ENCODE peak calls at places on chromosomes 12 and 14, in seven cellular contexts. Z is stomach, X is Panc1, B is transverse colon, K is SK-N-SH, W is upper lobe of left lung, A is endothelial cell of umbilical vein. J is an unnamed sample.
A peak's percentile ranks its signal among the peaks of the same experiment; 100 is the strongest.

GRCh38 chr12:119681953-119682352 is 14.0 kb downstream of the PRKAB1 start:
- DNase-seq in Z (no peak), X (no peak), B (no peak), K (no peak), W (no peak), A (no peak), J (no peak)

GRCh38 chr12:100741084-100741711 is 53.4 kb upstream of the ANO4 start:
- DNase-seq in Z (no peak), X (no peak), B (no peak), K (peak; percentile 37), W (no peak), A (peak; percentile 44), J (no peak)

GRCh38 chr14:58572092-58572853 is 65.5 kb upstream of the DACT1 start:
- DNase-seq in Z (no peak), X (no peak), B (no peak), K (no peak), W (no peak), A (no peak), J (no peak)

GRCh38 chr14:99253890-99254289 is 18.1 kb downstream of the BCL11B start:
- DNase-seq in Z (no peak), X (no peak), B (no peak), K (no peak), W (no peak), A (no peak), J (no peak)

GRCh38 chr14:61051046-61051445 is 70.0 kb downstream of the SLC38A6 start:
- DNase-seq in Z (no peak), X (no peak), B (no peak), K (no peak), W (no peak), A (no peak), J (no peak)

GRCh38 chr12:68495666-68496065 is 115.0 kb upstream of the RAP1B start:
- DNase-seq in Z (no peak), X (no peak), B (no peak), K (no peak), W (no peak), A (peak; percentile 73), J (no peak)

GRCh38 chr14:56085471-56085870 is 32.7 kb upstream of the PELI2 start:
- DNase-seq in Z (no peak), X (no peak), B (no peak), K (no peak), W (no peak), A (no peak), J (no peak)

GRCh38 chr12:54765652-54766051 is 88.7 kb upstream of the MUCL1 start:
- DNase-seq in Z (no peak), X (no peak), B (no peak), K (no peak), W (no peak), A (no peak), J (no peak)

GRCh38 chr14:100641274-100641860 is 54.1 kb upstream of the BEGAIN start:
- DNase-seq in Z (no peak), X (no peak), B (peak; percentile 30), K (peak; percentile 60), W (no peak), A (no peak), J (no peak)

GRCh38 chr12:105555556-105555973 is 225.1 kb downstream of the C12orf75 start:
- DNase-seq in Z (no peak), X (no peak), B (no peak), K (no peak), W (peak; percentile 20), A (peak; percentile 63), J (no peak)

GRCh38 chr12:28770329-28770728 is 378.7 kb upstream of the FAR2 start:
- DNase-seq in Z (peak; percentile 27), X (no peak), B (peak; percentile 11), K (no peak), W (no peak), A (peak; percentile 94), J (no peak)

GRCh38 chr14:55706893-55707292 is 126.9 kb downstream of the KTN1 start:
- DNase-seq in Z (no peak), X (no peak), B (no peak), K (no peak), W (no peak), A (no peak), J (no peak)

GRCh38 chr12:24861751-24862575 is 86.9 kb downstream of the BCAT1 start:
- DNase-seq in Z (no peak), X (no peak), B (peak; percentile 10), K (no peak), W (no peak), A (peak; percentile 31), J (no peak)

GRCh38 chr14:92646952-92647461 is 101.4 kb downstream of the LGMN start:
- DNase-seq in Z (no peak), X (no peak), B (peak; percentile 46), K (no peak), W (no peak), A (peak; percentile 31), J (no peak)

GRCh38 chr12:3030821-3031415 is 46.3 kb upstream of the TSPAN9 start:
- DNase-seq in Z (no peak), X (no peak), B (no peak), K (no peak), W (peak; percentile 39), A (no peak), J (no peak)

GRCh38 chr14:22997676-22998323 is 12.1 kb downstream of the C14orf93 start:
- DNase-seq in Z (no peak), X (no peak), B (no peak), K (peak; percentile 9), W (no peak), A (no peak), J (no peak)

GRCh38 chr12:66467932-66468331 is 165.6 kb downstream of the HELB start:
- DNase-seq in Z (no peak), X (no peak), B (no peak), K (peak; percentile 8), W (no peak), A (no peak), J (no peak)

GRCh38 chr14:94174622-94175402 is 690 bp downstream of the PPP4R4 start:
- DNase-seq in Z (no peak), X (no peak), B (no peak), K (peak; percentile 35), W (no peak), A (no peak), J (no peak)

GRCh38 chr12:102300824-102301461 is 103.3 kb upstream of the PMCH start:
- DNase-seq in Z (no peak), X (peak; percentile 4), B (no peak), K (peak; percentile 8), W (no peak), A (peak; percentile 50), J (no peak)

GRCh38 chr12:120799417-120800045 is 73.9 kb downstream of the ACADS start:
- DNase-seq in Z (no peak), X (no peak), B (no peak), K (no peak), W (no peak), A (no peak), J (no peak)

GRCh38 chr14:51327376-51327775 is 87.3 kb downstream of the TMX1 start:
- DNase-seq in Z (no peak), X (no peak), B (no peak), K (no peak), W (no peak), A (peak; percentile 54), J (no peak)

GRCh38 chr14:88535149-88535548 is 19.7 kb downstream of the PTPN21 start:
- DNase-seq in Z (no peak), X (no peak), B (peak; percentile 75), K (no peak), W (no peak), A (peak; percentile 13), J (no peak)

GRCh38 chr12:27542628-27543027 is 18.6 kb downstream of the PPFIBP1 start:
- DNase-seq in Z (no peak), X (no peak), B (no peak), K (no peak), W (no peak), A (no peak), J (no peak)

GRCh38 chr12:110247340-110248095 is 33.5 kb upstream of the ATP2A2 start:
- DNase-seq in Z (peak; percentile 73), X (no peak), B (peak; percentile 84), K (no peak), W (no peak), A (no peak), J (peak; percentile 63)

GRCh38 chr14:101175731-101176534 is 272.4 kb upstream of the RTL1 start:
- DNase-seq in Z (no peak), X (no peak), B (no peak), K (peak; percentile 7), W (no peak), A (no peak), J (no peak)

GRCh38 chr14:104735830-104736642 is 12.0 kb downstream of the ADSS1 start:
- DNase-seq in Z (peak; percentile 87), X (no peak), B (peak; percentile 48), K (peak; percentile 60), W (peak; percentile 89), A (peak; percentile 87), J (no peak)

GRCh38 chr12:31928246-31929139 is 30.7 kb upstream of the RESF1 start:
- DNase-seq in Z (no peak), X (no peak), B (peak; percentile 10), K (no peak), W (no peak), A (peak; percentile 11), J (no peak)

GRCh38 chr12:86787419-86787818 is 531.2 kb upstream of the MGAT4C start:
- DNase-seq in Z (no peak), X (no peak), B (no peak), K (no peak), W (no peak), A (no peak), J (no peak)
- H3K4me1 ChIP-seq in Z (no peaks in the 10 kb centered on the region), X (no peaks in the 10 kb centered on the region), B (no peaks in the 10 kb centered on the region), K (no peaks in the 10 kb centered on the region), W (no peaks in the 10 kb centered on the region), A (no peaks in the 10 kb centered on the region), J (no peaks in the 10 kb centered on the region)

GRCh38 chr14:48748151-48748550 is 838.0 kb downstream of the RPS29 start:
- DNase-seq in Z (no peak), X (no peak), B (no peak), K (no peak), W (no peak), A (no peak), J (no peak)
- TF ChIP-seq POLR2AphosphoS5 in Z (no peak), X (no peak), B (no peak), K (no peak), W (no peak), A (no peak), J (no peak)

GRCh38 chr14:68476965-68477455 is 315.9 kb downstream of the ZFP36L1 start:
- DNase-seq in Z (no peak), X (no peak), B (no peak), K (no peak), W (no peak), A (no peak), J (no peak)
- H3K4me1 ChIP-seq in Z (peaks cover 51% of the 10 kb centered on the region), X (peaks cover 3% of the 10 kb centered on the region), B (no peaks in the 10 kb centered on the region), K (peaks cover 16% of the 10 kb centered on the region), W (no peaks in the 10 kb centered on the region), A (peaks cover 24% of the 10 kb centered on the region), J (peaks cover 7% of the 10 kb centered on the region)

GRCh38 chr14:30240002-30240401 is 312.4 kb upstream of the PRKD1 start:
- DNase-seq in Z (no peak), X (no peak), B (no peak), K (no peak), W (no peak), A (no peak), J (no peak)
- TF ChIP-seq POLR2AphosphoS5 in Z (no peak), X (no peak), B (no peak), K (no peak), W (no peak), A (no peak), J (no peak)

J was measured in breast epithelium.